ENCODE peak calls at places on chromosomes 7 and 10, in seven cellular contexts. Q is A549; N is ureter; U is osteoblast; K is stimulated activated CD8-positive, alpha-beta memory T cell treated with anti-CD3 and anti-CD28 coated beads, Interleukin-7, amount 100 ng/mL, for 4 hours; P is activated CD8-positive, alpha-beta T cell treated with anti-CD3 and anti-CD28 coated beads for 36 hours; L is NCI-H2029. R is an unnamed sample.

GRCh38 chr7:150982348-150982747 is 4.2 kb upstream of the KCNH2 start:
- DNase-seq in Q (no peak), N (no peak), U (no peak), K (no peak), P (no peak), L (no peak), R (no peak)

GRCh38 chr10:63217120-63217605 is 84.0 kb downstream of the NRBF2 start:
- DNase-seq in Q (peak), N (no peak), U (no peak), K (no peak), P (peak), L (no peak), R (peak)

GRCh38 chr7:50436133-50436802 is 13.9 kb downstream of the FIGNL1 start:
- DNase-seq in Q (peak), N (no peak), U (no peak), K (no peak), P (no peak), L (no peak), R (no peak)

GRCh38 chr10:19815478-19816419 is 483 bp upstream of the PLXDC2 start:
- DNase-seq in Q (peak), N (peak), U (peak), K (no peak), P (peak), L (no peak), R (no peak)

GRCh38 chr10:12907651-12908050 is 93.9 kb downstream of the CCDC3 start:
- DNase-seq in Q (no peak), N (peak), U (no peak), K (no peak), P (no peak), L (no peak), R (no peak)

GRCh38 chr10:45379891-45380540 is 6.0 kb downstream of the ALOX5 start:
- DNase-seq in Q (no peak), N (no peak), U (peak), K (no peak), P (no peak), L (no peak), R (no peak)

GRCh38 chr10:127872011-127872741 is 20.6 kb downstream of the CLRN3 start:
- DNase-seq in Q (no peak), N (peak), U (no peak), K (no peak), P (no peak), L (no peak), R (no peak)

GRCh38 chr7:47635091-47636090 is 53.5 kb upstream of the TNS3 start:
- DNase-seq in Q (peak), N (peak), U (peak), K (no peak), P (no peak), L (peak), R (no peak)

GRCh38 chr7:47783456-47784240 is 164.6 kb downstream of the PKD1L1 start:
- DNase-seq in Q (peak), N (no peak), U (no peak), K (no peak), P (no peak), L (no peak), R (peak)

GRCh38 chr7:44880317-44881018 is 4.9 kb downstream of the PURB start:
- DNase-seq in Q (no peak), N (no peak), U (no peak), K (no peak), P (no peak), L (no peak), R (no peak)

GRCh38 chr7:125670926-125671572 is 741.4 kb upstream of the POT1 start:
- DNase-seq in Q (peak), N (no peak), U (no peak), K (no peak), P (no peak), L (no peak), R (peak)

GRCh38 chr10:79148452-79149344 is 79.9 kb downstream of the ZMIZ1 start:
- DNase-seq in Q (peak), N (peak), U (no peak), K (no peak), P (no peak), L (peak), R (no peak)

GRCh38 chr10:120735773-120736371 is 115.3 kb upstream of the WDR11 start:
- DNase-seq in Q (peak), N (no peak), U (no peak), K (no peak), P (no peak), L (no peak), R (peak)

GRCh38 chr7:42244828-42245227 is 7.8 kb upstream of the GLI3 start:
- DNase-seq in Q (no peak), N (no peak), U (no peak), K (no peak), P (no peak), L (no peak), R (peak)